ENCODE peak calls at places on chromosome 14, in eight cellular contexts. T is cardiac muscle cell; V is A673; Y is body of pancreas; Z is CD4-positive, CD25-positive, alpha-beta regulatory T cell; P is pancreas; I is dorsolateral prefrontal cortex; S is gastrocnemius medialis. M is an unnamed sample.
A peak's percentile ranks its signal among the peaks of the same experiment; 100 is the strongest.

GRCh38 chr14:93280743-93281142 is 52.1 kb downstream of the BTBD7 start:
- DNase-seq in T (no peak), V (no peak), Y (no peak), Z (no peak), P (no peak), I (no peak), S (no peak), M (no peak)

GRCh38 chr14:78921856-78922255 is 751.7 kb downstream of the NRXN3 start:
- DNase-seq in T (peak; percentile 61), V (peak; percentile 53), Y (no peak), Z (no peak), P (no peak), I (no peak), S (no peak), M (peak; percentile 57)

GRCh38 chr14:64089920-64090319 is 204.3 kb downstream of the ESR2 start:
- DNase-seq in T (no peak), V (peak; percentile 49), Y (no peak), Z (no peak), P (no peak), I (no peak), S (no peak), M (peak; percentile 41)

GRCh38 chr14:91415794-91416743 is 1.6 kb downstream of the CCDC88C start:
- DNase-seq in T (no peak), V (peak; percentile 79), Y (no peak), Z (peak; percentile 93), P (no peak), I (no peak), S (no peak), M (peak; percentile 88)

GRCh38 chr14:74919421-74920165 is 3.5 kb downstream of the RPS6KL1 start:
- DNase-seq in T (no peak), V (no peak), Y (no peak), Z (no peak), P (no peak), I (no peak), S (no peak), M (peak; percentile 52)

GRCh38 chr14:93926873-93927571 is at the start of gene FAM181A:
- DNase-seq in T (no peak), V (no peak), Y (no peak), Z (no peak), P (no peak), I (no peak), S (no peak), M (peak; percentile 21)

GRCh38 chr14:36477266-36477665 is 42.8 kb downstream of the NKX2-1 start:
- DNase-seq in T (no peak), V (no peak), Y (no peak), Z (no peak), P (no peak), I (no peak), S (no peak), M (peak; percentile 47)

GRCh38 chr14:57533214-57533613 is 39.6 kb upstream of the CCDC198 start:
- DNase-seq in T (peak; percentile 15), V (peak; percentile 72), Y (no peak), Z (peak; percentile 31), P (no peak), I (no peak), S (no peak), M (peak; percentile 32)

GRCh38 chr14:94376976-94377865 is 11.2 kb downstream of the SERPINA1 start:
- DNase-seq in T (no peak), V (no peak), Y (no peak), Z (no peak), P (no peak), I (no peak), S (no peak), M (peak; percentile 42)

GRCh38 chr14:30283822-30284446 is 275.0 kb upstream of the G2E3 start:
- DNase-seq in T (peak; percentile 62), V (peak; percentile 56), Y (peak; percentile 46), Z (peak; percentile 20), P (no peak), I (no peak), S (no peak), M (peak; percentile 69)

GRCh38 chr14:101598571-101599233 is 37.4 kb downstream of the DIO3 start:
- DNase-seq in T (no peak), V (no peak), Y (no peak), Z (no peak), P (no peak), I (no peak), S (peak; percentile 1), M (no peak)

GRCh38 chr14:68969278-68969677 is 9.8 kb downstream of the ACTN1 start:
- DNase-seq in T (no peak), V (no peak), Y (no peak), Z (no peak), P (no peak), I (no peak), S (no peak), M (no peak)

GRCh38 chr14:68968051-68968450 is 11.1 kb downstream of the ACTN1 start:
- DNase-seq in T (no peak), V (no peak), Y (no peak), Z (peak; percentile 93), P (no peak), I (no peak), S (no peak), M (no peak)

GRCh38 chr14:68966872-68967301 is 12.2 kb downstream of the ACTN1 start:
- DNase-seq in T (no peak), V (no peak), Y (no peak), Z (no peak), P (no peak), I (no peak), S (no peak), M (no peak)

GRCh38 chr14:68968721-68969120 is 10.4 kb downstream of the ACTN1 start:
- DNase-seq in T (no peak), V (no peak), Y (no peak), Z (no peak), P (no peak), I (no peak), S (no peak), M (no peak)

GRCh38 chr14:68967459-68967940 is 11.6 kb downstream of the ACTN1 start:
- DNase-seq in T (no peak), V (no peak), Y (no peak), Z (no peak), P (no peak), I (no peak), S (no peak), M (no peak)
- H3K4me3 ChIP-seq in T (no peak overlapping the region), V (no peak overlapping the region), Y (no peak overlapping the region), Z (peak overlapping the region; percentile 53), P (no peak overlapping the region), I (no peak overlapping the region), S (no peak overlapping the region), M (no peak overlapping the region)

DNA sequence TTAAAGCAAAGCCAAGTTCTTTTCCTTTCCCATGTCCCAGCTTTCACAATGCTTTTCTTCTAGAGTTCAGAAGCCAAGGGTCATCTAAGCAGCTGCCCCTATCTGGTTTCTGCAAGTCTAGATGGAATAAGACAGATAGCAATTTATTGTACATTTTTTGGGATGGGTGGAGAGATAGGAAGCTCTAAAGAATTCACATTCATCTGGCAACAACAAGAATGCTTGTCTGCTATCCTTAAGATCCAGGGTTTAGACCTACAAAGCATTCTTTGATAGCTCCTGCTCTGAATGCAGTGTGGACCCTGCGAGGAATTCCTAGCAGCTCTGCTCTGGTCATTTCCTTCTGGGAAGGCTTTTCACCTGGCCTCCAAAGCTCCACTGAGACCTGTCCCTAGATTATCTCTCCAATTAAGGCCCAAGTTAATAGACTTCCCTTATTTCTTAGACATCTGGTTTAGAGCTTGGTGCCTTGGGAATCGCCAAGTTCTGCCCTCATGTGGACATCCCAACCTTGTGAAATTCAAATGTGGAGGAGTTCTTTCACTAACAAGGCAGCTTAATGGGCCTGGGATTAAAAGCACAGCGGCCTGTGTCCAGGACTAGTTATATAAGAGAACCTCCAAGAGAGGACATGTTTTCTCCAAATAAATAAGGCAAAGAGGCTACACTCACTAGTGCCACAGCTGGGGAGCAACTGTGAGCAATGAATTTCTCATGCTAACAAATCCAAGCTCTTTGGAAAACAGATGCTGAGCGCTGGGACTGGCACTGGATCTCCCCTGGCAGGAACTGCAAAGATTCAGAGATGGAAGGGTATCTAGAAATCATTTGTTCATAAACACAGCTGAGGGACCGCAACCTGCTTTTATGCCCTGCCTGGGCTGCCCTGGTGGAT is 384.5 kb upstream of the DDHD1 start:
- DNase-seq in T (peak; percentile 9), V (no peak), Y (no peak), Z (no peak), P (no peak), I (no peak), S (no peak), M (no peak)
- H3K27me3 ChIP-seq in T (no peaks in the 10 kb centered on the region), V (no peaks in the 10 kb centered on the region), Y (no peaks in the 10 kb centered on the region), Z (no peaks in the 10 kb centered on the region), P (no peaks in the 10 kb centered on the region), I (no peaks in the 10 kb centered on the region), S (no peaks in the 10 kb centered on the region), M (no peaks in the 10 kb centered on the region)

DNA sequence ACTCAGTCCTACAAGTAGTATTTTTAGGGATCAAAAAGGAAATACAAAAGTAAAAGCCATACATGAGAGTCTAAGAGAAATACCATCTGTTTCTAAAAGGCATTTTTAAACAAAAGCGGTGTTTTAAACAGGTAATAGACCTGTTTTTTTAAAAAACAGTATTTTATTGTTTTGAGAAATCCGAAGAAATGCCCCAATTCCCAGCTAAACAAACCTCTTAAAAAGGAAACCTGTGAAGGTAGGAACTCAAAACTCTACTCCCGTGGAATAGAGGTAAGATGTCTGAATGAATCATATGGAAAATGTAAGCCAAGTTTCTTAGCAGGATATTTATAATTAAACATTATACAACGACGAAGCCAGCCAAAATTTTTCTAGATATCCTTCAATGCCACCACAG is 2.0 kb downstream of the PPP1R13B start:
- DNase-seq in T (no peak), V (no peak), Y (no peak), Z (no peak), P (no peak), I (no peak), S (no peak), M (no peak)
- H3K4me3 ChIP-seq in T (peak overlapping the region; percentile 97), V (no peak overlapping the region), Y (no peak overlapping the region), Z (no peak overlapping the region), P (no peak overlapping the region), I (peak overlapping the region; percentile 78), S (no peak overlapping the region), M (no peak overlapping the region)

GRCh38 chr14:24339284-24340151 is at the start of gene RIPK3:
- DNase-seq in T (no peak), V (no peak), Y (peak; percentile 69), Z (peak; percentile 84), P (peak; percentile 72), I (no peak), S (no peak), M (peak; percentile 46)

GRCh38 chr14:24338843-24339242 is 948 bp downstream of the RIPK3 start:
- DNase-seq in T (no peak), V (no peak), Y (no peak), Z (no peak), P (no peak), I (no peak), S (no peak), M (no peak)

GRCh38 chr14:24335461-24336146 is 733 bp upstream of the ADCY4 start:
- DNase-seq in T (no peak), V (no peak), Y (no peak), Z (no peak), P (no peak), I (no peak), S (no peak), M (no peak)

GRCh38 chr14:24337144-24337823 is 2.4 kb upstream of the ADCY4 start:
- DNase-seq in T (no peak), V (no peak), Y (no peak), Z (no peak), P (no peak), I (no peak), S (no peak), M (no peak)

DNA sequence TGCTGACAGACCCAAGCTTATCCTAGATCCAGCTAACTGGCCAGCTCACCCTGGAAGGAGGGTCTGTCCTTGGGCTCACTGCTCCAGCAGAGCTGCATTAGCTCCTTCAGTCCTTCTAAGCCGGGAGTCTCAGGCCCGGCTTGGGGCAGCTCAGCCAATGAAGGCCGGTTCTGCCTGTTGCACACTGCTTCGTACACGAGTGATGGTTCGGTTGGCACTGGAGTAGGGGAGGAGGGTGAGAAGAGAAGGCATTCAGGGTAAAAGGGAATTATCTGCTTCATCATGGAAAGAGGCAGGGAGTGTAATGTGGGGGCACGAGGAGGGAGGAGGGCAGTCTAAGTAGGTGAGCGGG is 2.0 kb downstream of the RIPK3 start:
- DNase-seq in T (no peak), V (no peak), Y (no peak), Z (no peak), P (no peak), I (no peak), S (no peak), M (no peak)
- H3K27me3 ChIP-seq in T (peaks cover 100% of the 10 kb centered on the region), V (no peaks in the 10 kb centered on the region), Y (peaks cover 4% of the 10 kb centered on the region), Z (peaks cover 4% of the 10 kb centered on the region), P (no peaks in the 10 kb centered on the region), I (peaks cover 38% of the 10 kb centered on the region), S (peaks cover 47% of the 10 kb centered on the region), M (no peaks in the 10 kb centered on the region)